ENCODE peak calls at places on chromosomes 2 and 18, in nine cellular contexts. W is IMR-90, C is colonic mucosa, I is fibroblast of lung, D is mesenchymal stem cell, H is PC-9, G is mammary epithelial cell, R is K562, K is Peyer's patch. F is an unnamed sample.

GRCh38 chr2:96945011-96945410 is 41.4 kb downstream of the FAM178B start:
- DNase-seq in W (no peak), C (no peak), I (no peak), D (no peak), H (no peak), G (no peak), R (no peak), K (no peak), F (no peak)

GRCh38 chr18:13725566-13726227 is 661 bp downstream of the FAM210A start:
- DNase-seq in W (peak; percentile 2), C (peak; percentile 39), I (peak; percentile 8), D (peak; percentile 13), H (peak; percentile 3), G (peak; percentile 41), R (peak; percentile 14), K (no peak), F (no peak)

GRCh38 chr2:109702250-109702985 is 88.3 kb downstream of the SOWAHC start:
- DNase-seq in W (peak; percentile 63), C (no peak), I (peak; percentile 93), D (peak; percentile 62), H (peak; percentile 49), G (peak; percentile 96), R (no peak), K (peak; percentile 67), F (no peak)

GRCh38 chr18:48017625-48018024 is 87.2 kb upstream of the SMAD2 start:
- DNase-seq in W (peak; percentile 16), C (no peak), I (no peak), D (peak; percentile 54), H (no peak), G (no peak), R (no peak), K (peak; percentile 45), F (no peak)

GRCh38 chr2:15939854-15940660 is at the start of gene MYCN:
- DNase-seq in W (no peak), C (peak; percentile 80), I (no peak), D (peak; percentile 50), H (no peak), G (peak; percentile 76), R (peak; percentile 12), K (peak; percentile 50), F (no peak)

GRCh38 chr2:120245520-120245835 is 7.2 kb upstream of the RALB start:
- DNase-seq in W (no peak), C (peak; percentile 94), I (no peak), D (peak; percentile 65), H (peak; percentile 90), G (no peak), R (no peak), K (peak; percentile 88), F (peak; percentile 70)

GRCh38 chr2:188414412-188414811 is 122.7 kb downstream of the GULP1 start:
- DNase-seq in W (peak; percentile 52), C (no peak), I (peak; percentile 65), D (no peak), H (no peak), G (no peak), R (no peak), K (no peak), F (no peak)

GRCh38 chr2:54803783-54804758 is 80.6 kb downstream of the EML6 start:
- DNase-seq in W (no peak), C (no peak), I (peak; percentile 51), D (no peak), H (no peak), G (peak; percentile 24), R (no peak), K (no peak), F (no peak)

GRCh38 chr2:100819365-100820345 is at the start of gene NPAS2:
- DNase-seq in W (peak; percentile 46), C (peak; percentile 60), I (peak; percentile 51), D (peak; percentile 64), H (peak; percentile 43), G (peak; percentile 50), R (no peak), K (peak; percentile 58), F (peak; percentile 49)

GRCh38 chr18:75073654-75074053 is 135.3 kb downstream of the PTGR3 start:
- DNase-seq in W (no peak), C (no peak), I (no peak), D (no peak), H (no peak), G (no peak), R (no peak), K (no peak), F (no peak)

GRCh38 chr2:223930002-223930976 is 14.8 kb downstream of the WDFY1 start:
- DNase-seq in W (peak; percentile 76), C (peak; percentile 41), I (peak; percentile 36), D (peak; percentile 62), H (no peak), G (no peak), R (peak; percentile 73), K (peak; percentile 60), F (no peak)

GRCh38 chr2:157257312-157258252 is at the start of gene GALNT5:
- DNase-seq in W (peak; percentile 74), C (peak; percentile 50), I (peak; percentile 81), D (peak; percentile 48), H (peak; percentile 16), G (peak; percentile 79), R (peak; percentile 91), K (peak; percentile 57), F (peak; percentile 56)

GRCh38 chr18:29309352-29309751 is 1132.4 kb upstream of the CDH2 start:
- DNase-seq in W (no peak), C (no peak), I (no peak), D (peak; percentile 6), H (no peak), G (no peak), R (no peak), K (no peak), F (no peak)

GRCh38 chr2:62760026-62760425 is 54.5 kb downstream of the EHBP1 start:
- DNase-seq in W (no peak), C (no peak), I (no peak), D (no peak), H (no peak), G (no peak), R (no peak), K (no peak), F (no peak)

GRCh38 chr2:2705871-2706270 is 374.8 kb upstream of the MYT1L start:
- DNase-seq in W (no peak), C (no peak), I (no peak), D (no peak), H (no peak), G (no peak), R (no peak), K (no peak), F (no peak)

GRCh38 chr2:7020059-7020458 is 102.8 kb downstream of the RNF144A start:
- DNase-seq in W (no peak), C (no peak), I (no peak), D (no peak), H (no peak), G (no peak), R (no peak), K (no peak), F (no peak)

GRCh38 chr2:234429265-234429664 is 67.6 kb downstream of the ARL4C start:
- DNase-seq in W (no peak), C (no peak), I (no peak), D (no peak), H (no peak), G (no peak), R (no peak), K (no peak), F (no peak)
- H3K27me3 ChIP-seq in W (no peaks in the 10 kb centered on the region), C (no peaks in the 10 kb centered on the region), I (no peaks in the 10 kb centered on the region), D (no peaks in the 10 kb centered on the region), H (no peaks in the 10 kb centered on the region), G (no peaks in the 10 kb centered on the region), R (peaks cover 5% of the 10 kb centered on the region), K (no peaks in the 10 kb centered on the region), F (no peaks in the 10 kb centered on the region)

GRCh38 chr2:230715201-230715600 is 2.6 kb downstream of the CAB39 start:
- DNase-seq in W (peak; percentile 52), C (no peak), I (peak; percentile 46), D (no peak), H (no peak), G (no peak), R (peak; percentile 30), K (no peak), F (no peak)
- H3K4me3 ChIP-seq in W (no peak overlapping the region), C (no peak overlapping the region), I (peak overlapping the region; percentile 90), D (no peak overlapping the region), H (peak overlapping the region; percentile 87), G (peak overlapping the region; percentile 70), R (peak overlapping the region; percentile 84), K (no peak overlapping the region), F (peak overlapping the region; percentile 76)

DNA sequence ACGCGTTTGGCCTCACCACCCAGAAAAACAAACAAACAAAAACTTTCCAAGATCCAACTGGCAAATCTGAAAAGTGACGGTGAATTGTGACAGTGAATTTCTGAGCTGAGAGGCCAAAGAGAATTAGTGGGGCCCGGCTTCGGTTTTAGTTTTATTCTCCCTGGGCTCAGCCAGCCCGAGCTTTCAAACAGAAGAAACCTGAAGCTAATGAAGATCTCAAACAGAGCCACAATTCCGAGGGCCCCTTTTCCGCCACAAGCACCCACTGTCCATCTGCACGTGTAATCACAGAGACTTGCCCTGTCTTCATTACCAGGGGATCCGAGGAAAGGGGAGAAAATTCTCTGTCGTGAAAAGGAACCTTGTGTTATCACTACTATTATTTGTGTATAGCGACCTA is 4.2 kb upstream of the ONECUT2 start:
- DNase-seq in W (no peak), C (no peak), I (no peak), D (no peak), H (no peak), G (no peak), R (no peak), K (no peak), F (no peak)
- H3K27me3 ChIP-seq in W (peaks cover 79% of the 10 kb centered on the region), C (peaks cover 82% of the 10 kb centered on the region), I (peaks cover 72% of the 10 kb centered on the region), D (peaks cover 84% of the 10 kb centered on the region), H (no peaks in the 10 kb centered on the region), G (peaks cover 78% of the 10 kb centered on the region), R (peaks cover 38% of the 10 kb centered on the region), K (no peaks in the 10 kb centered on the region), F (peaks cover 48% of the 10 kb centered on the region)

GRCh38 chr2:241967745-241968144 is 98.2 kb downstream of the RTP5 start:
- DNase-seq in W (no peak), C (no peak), I (no peak), D (no peak), H (no peak), G (no peak), R (no peak), K (peak; percentile 40), F (no peak)

GRCh38 chr2:241967096-241967495 is 97.6 kb downstream of the RTP5 start:
- DNase-seq in W (no peak), C (no peak), I (no peak), D (no peak), H (no peak), G (no peak), R (no peak), K (peak; percentile 28), F (no peak)

GRCh38 chr2:241970711-241971110 is 101.2 kb downstream of the RTP5 start:
- DNase-seq in W (no peak), C (no peak), I (no peak), D (no peak), H (no peak), G (no peak), R (peak; percentile 18), K (no peak), F (no peak)

GRCh38 chr2:241966671-241967070 is 97.1 kb downstream of the RTP5 start:
- DNase-seq in W (no peak), C (no peak), I (peak; percentile 3), D (peak; percentile 20), H (no peak), G (no peak), R (no peak), K (peak; percentile 14), F (no peak)

DNA sequence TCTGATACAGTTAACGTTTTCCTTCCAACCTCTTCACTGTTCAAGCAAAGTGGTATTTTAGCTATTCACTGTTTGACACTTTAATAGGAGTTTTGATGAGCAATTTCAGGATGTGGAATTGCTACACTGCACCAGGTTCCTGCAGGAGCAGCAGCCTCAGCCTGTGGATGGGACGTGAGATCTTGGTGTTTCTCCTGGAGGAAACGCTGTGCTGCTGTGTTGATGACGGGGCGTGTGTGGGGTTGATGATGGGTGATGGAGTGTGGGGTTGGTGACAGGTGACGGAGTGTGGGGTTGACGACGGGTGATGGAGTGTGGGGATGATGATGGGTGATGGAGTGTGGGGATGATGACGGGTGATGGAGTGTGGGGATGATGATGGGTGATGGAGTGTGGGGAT is 98.9 kb downstream of the RTP5 start:
- DNase-seq in W (no peak), C (no peak), I (no peak), D (no peak), H (no peak), G (no peak), R (no peak), K (peak; percentile 30), F (no peak)
- H3K4me3 ChIP-seq in W (no peak overlapping the region), C (no peak overlapping the region), I (no peak overlapping the region), D (no peak overlapping the region), H (no peak overlapping the region), G (no peak overlapping the region), R (no peak overlapping the region), K (no peak overlapping the region), F (no peak overlapping the region)